ENCODE peak calls at places on chromosome X, in four cellular contexts. U is SK-N-SH, H is HCT116, N is H1. R is an unnamed sample. For H3K4me1, the result is how much of the 10 kb centered on the place peaks cover.

GRCh38 chrX:33592398-33592797 is 381.0 kb upstream of the DMD start:
- DNase-seq in U (no peak), N (no peak), H (no peak), R (no peak)

GRCh38 chrX:140815868-140816267 is 106.3 kb downstream of the LINC00632 start:
- DNase-seq in H (no peak), N (no peak), U (no peak), R (no peak)

GRCh38 chrX:72349190-72349589 is 43.5 kb upstream of the CITED1 start:
- DNase-seq in U (no peak), N (no peak), H (no peak), R (no peak)

GRCh38 chrX:9745417-9746115 is 20.1 kb downstream of the GPR143 start:
- DNase-seq in H (no peak), N (no peak), U (no peak), R (no peak)

GRCh38 chrX:92231391-92231790 is 452.2 kb downstream of the PCDH11X start:
- DNase-seq in U (no peak), N (no peak), H (no peak), R (no peak)

GRCh38 chrX:9888953-9889470 is 78.1 kb upstream of the CLDN34 start:
- DNase-seq in H (no peak), U (no peak), N (no peak), R (no peak)

GRCh38 chrX:40383360-40383759 is 197.4 kb upstream of the ATP6AP2 start:
- DNase-seq in H (no peak), U (no peak), N (no peak), R (no peak)

GRCh38 chrX:68940601-68941000 is 111.8 kb downstream of the EFNB1 start:
- DNase-seq in H (no peak), U (no peak), N (no peak), R (no peak)

GRCh38 chrX:23820235-23820782 is 37.3 kb downstream of the SAT1 start:
- DNase-seq in N (no peak), U (no peak), H (peak), R (no peak)

GRCh38 chrX:47585273-47585672 is 3.0 kb downstream of the TIMP1 start:
- DNase-seq in H (no peak), U (no peak), N (no peak), R (no peak)

GRCh38 chrX:110159865-110160264 is 157.0 kb downstream of the TMEM164 start:
- DNase-seq in N (no peak), U (no peak), H (no peak), R (no peak)

GRCh38 chrX:41167888-41168287 is 82.6 kb downstream of the USP9X start:
- DNase-seq in H (no peak), U (no peak), N (no peak), R (no peak)

DNA sequence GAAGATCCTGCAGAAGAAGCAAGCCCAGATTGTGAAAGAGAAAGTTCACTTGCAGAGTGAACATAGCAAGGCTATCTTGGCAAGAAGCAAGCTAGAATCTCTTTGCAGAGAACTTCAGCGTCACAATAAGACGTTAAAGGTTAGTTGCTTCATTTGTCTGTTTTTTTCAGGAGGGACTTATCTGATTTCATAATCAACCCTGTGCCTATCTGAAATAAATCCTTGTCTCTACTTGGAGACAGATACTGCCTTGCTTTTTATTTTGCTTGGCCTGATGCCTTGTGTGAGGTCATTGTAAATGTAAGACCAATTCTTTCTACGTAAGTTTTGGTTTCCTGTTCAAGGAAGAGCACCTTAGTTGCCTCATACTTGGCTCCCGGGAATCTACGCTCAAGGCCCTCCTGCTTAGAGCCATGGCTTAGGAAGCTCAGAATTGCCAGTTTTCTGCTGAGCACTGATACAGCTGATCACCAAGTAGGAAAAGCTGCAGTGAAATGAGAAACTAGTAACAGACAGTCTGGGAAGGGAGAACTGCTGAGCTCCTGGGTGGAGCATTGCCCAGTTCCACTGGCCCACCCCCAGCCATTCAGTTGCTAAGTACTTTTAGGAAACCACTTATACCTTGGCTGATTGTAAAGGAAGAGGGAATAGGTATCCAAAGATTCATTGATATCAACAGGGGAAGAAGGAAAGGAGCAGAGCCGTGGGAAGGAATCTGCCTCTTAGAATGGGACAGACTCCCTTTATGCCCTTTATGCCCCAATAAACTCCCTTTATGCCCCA is 41.8 kb downstream of the RBBP7 start:
- DNase-seq in U (no peak), H (no peak), N (no peak), R (no peak)
- H3K27ac ChIP-seq in U (peak), H (no peak), N (no peak), R (no peak)

GRCh38 chrX:148573119-148573518 is 72.7 kb downstream of the AFF2 start:
- DNase-seq in H (no peak), N (no peak), U (no peak), R (no peak)
- H3K4me1 ChIP-seq in H (under half), N (under half), U (under half), R (under half)

GRCh38 chrX:134602410-134602809 is 55.9 kb downstream of the PLAC1 start:
- DNase-seq in H (no peak), N (no peak), U (no peak), R (no peak)

GRCh38 chrX:134608153-134608552 is 50.1 kb downstream of the PLAC1 start:
- DNase-seq in U (no peak), H (no peak), N (no peak), R (no peak)

GRCh38 chrX:134607523-134607922 is 50.7 kb downstream of the PLAC1 start:
- DNase-seq in N (no peak), H (no peak), U (no peak), R (no peak)

GRCh38 chrX:134603806-134604700 is 54.2 kb downstream of the PLAC1 start:
- DNase-seq in U (no peak), H (peak), N (no peak), R (no peak)

DNA sequence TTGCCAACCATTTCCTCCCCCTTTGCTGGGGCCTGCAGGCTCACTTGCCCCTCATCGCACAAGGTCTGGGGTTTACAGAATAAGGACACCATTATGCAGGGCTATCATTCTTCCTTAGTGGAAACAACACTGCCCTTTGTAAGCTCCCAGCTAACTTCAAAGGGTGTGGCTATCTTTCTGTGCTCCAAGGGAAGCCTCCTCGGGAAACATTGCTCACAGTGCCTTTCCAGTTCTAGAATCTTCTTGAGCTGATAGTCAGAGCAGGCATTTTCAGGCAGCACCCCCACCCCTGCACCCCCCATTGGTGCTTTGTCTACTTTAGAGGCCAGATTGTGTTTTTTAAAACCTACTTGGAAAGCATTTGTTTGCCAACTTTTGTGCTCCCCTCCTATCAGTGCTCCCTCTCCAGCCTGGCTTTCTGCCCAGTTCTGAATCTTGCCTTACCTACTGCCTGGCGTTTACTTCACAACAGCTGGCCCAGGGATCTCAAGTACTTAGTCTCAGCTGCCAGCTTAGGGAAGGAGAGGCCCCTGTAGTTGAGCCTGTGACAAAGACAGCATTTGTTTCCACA is 53.5 kb downstream of the PLAC1 start:
- DNase-seq in U (no peak), H (peak), N (no peak), R (no peak)
- TF ChIP-seq SIN3A in U (no peak), H (no peak), N (no peak), R (no peak)

GRCh38 chrX:11757729-11758399 is at the start of gene MSL3:
- DNase-seq in N (no peak), U (peak), H (no peak), R (no peak)

GRCh38 chrX:11759172-11759460 is 1.1 kb downstream of the MSL3 start:
- DNase-seq in H (no peak), N (no peak), U (no peak), R (no peak)

GRCh38 chrX:11760958-11761357 is 2.9 kb downstream of the MSL3 start:
- DNase-seq in H (no peak), U (no peak), N (no peak), R (no peak)

GRCh38 chrX:11758400-11759171 is 549 bp downstream of the MSL3 start:
- DNase-seq in H (peak), U (peak), N (no peak), R (no peak)

GRCh38 chrX:11759461-11760311 is 1.6 kb downstream of the MSL3 start:
- DNase-seq in N (peak), H (peak), U (peak), R (no peak)
- H3K27ac ChIP-seq in N (no peak), H (peak), U (peak), R (peak)

GRCh38 chrX:15563056-15563455 is 37.7 kb downstream of the ACE2 start:
- DNase-seq in H (no peak), N (no peak), U (no peak), R (no peak)

GRCh38 chrX:15567886-15568616 is 32.7 kb downstream of the ACE2 start:
- DNase-seq in H (no peak), N (no peak), U (no peak), R (no peak)

GRCh38 chrX:15567267-15567666 is 33.5 kb downstream of the ACE2 start:
- DNase-seq in H (no peak), N (no peak), U (no peak), R (no peak)

GRCh38 chrX:15566244-15566643 is 34.5 kb downstream of the ACE2 start:
- DNase-seq in H (no peak), U (no peak), N (no peak), R (no peak)

GRCh38 chrX:15564981-15565579 is 35.7 kb downstream of the ACE2 start:
- DNase-seq in N (peak), H (peak), U (peak), R (peak)
- H3K4me1 ChIP-seq in N (under half), H (under half), U (under half), R (under half)

GRCh38 chrX:52349681-52350080 is 19.1 kb upstream of the XAGE2 start:
- DNase-seq in N (no peak), H (no peak), U (no peak), R (no peak)
- TF ChIP-seq SIN3A in N (no peak), H (no peak), U (no peak), R (no peak)

GRCh38 chrX:131826572-131826971 is 196.5 kb upstream of the STK26 start:
- DNase-seq in U (no peak), N (no peak), H (no peak), R (no peak)

GRCh38 chrX:131827935-131828334 is 195.2 kb upstream of the STK26 start:
- DNase-seq in N (no peak), U (peak), H (no peak), R (no peak)

GRCh38 chrX:131831185-131831520 is 191.9 kb upstream of the STK26 start:
- DNase-seq in H (no peak), N (no peak), U (no peak), R (no peak)

GRCh38 chrX:131830400-131831184 is 192.5 kb upstream of the STK26 start:
- DNase-seq in H (peak), N (peak), U (peak), R (no peak)

GRCh38 chrX:131828482-131828881 is 194.6 kb upstream of the STK26 start:
- DNase-seq in N (no peak), U (no peak), H (no peak), R (no peak)
- H3K27ac ChIP-seq in N (peak), U (no peak), H (no peak), R (no peak)

DNA sequence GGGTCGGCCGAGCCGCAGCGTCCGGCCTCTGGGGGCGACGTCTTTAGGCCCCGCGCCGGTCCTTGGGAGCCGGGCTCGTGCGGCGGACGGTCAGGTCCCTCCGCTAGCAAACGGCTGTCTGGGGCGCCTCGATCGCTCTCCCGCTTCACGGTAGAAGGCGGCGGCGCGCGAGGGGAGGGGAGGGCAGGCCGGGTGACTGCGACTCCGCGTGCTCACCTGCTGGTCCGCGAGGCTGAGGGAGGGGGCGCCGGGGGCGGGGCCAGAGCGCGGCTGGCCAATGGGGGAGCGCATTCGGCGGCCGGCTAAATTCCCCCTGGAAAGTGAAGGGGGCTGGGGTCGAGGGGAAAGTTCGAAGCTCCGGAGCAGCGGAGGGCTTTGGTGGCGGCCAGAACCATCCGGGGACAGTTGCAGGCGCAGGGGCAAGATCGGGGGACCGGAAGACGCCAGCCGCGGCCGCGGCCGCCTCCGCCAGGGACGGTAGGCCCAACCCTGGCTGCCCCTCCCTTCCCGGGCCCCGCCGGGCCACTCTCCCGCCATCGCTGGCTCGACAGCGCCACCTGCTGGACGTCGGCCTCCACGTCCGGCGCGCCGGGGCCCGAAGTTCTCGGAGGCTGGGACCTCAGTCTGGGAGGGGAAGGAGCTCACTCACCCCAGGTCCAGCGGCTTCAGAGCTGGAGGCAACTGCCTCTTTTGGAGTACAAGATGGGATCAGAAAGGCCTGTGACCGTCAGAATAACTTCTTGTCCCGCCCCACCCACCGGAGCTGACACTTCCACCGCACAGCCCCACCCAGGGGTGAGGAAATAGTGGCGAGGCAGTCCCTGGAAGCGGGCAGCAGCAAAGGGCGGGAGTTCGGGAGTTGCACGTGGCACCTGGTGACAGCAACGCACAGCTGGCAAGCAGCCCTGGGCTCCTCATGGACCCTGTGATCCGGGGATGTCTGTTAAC is 49.9 kb downstream of the ELF4 start:
- DNase-seq in H (peak), U (peak), N (no peak), R (peak)
- H3K4me1 ChIP-seq in H (under half), U (under half), N (under half), R (under half)